ENCODE peak calls at places on chromosomes 2 and 18, in seven cellular contexts. T, Q, Y, R, W, K and I are unnamed samples.
A peak's percentile ranks its signal among the peaks of the same experiment; 100 is the strongest.

GRCh38 chr2:16662440-16662839 is 3.2 kb downstream of the CYRIA start:
- DNase-seq in T (no peak), Q (no peak), Y (no peak), R (no peak), W (peak; percentile 77), K (no peak), I (no peak)

GRCh38 chr2:191352536-191352935 is 107.3 kb downstream of the MYO1B start:
- DNase-seq in T (no peak), Q (no peak), Y (no peak), R (no peak), W (no peak), K (no peak), I (no peak)

GRCh38 chr2:196403471-196403870 is 232.1 kb upstream of the STK17B start:
- DNase-seq in T (no peak), Q (no peak), Y (no peak), R (no peak), W (no peak), K (no peak), I (no peak)

GRCh38 chr2:96977631-96978195 is 8.7 kb downstream of the FAM178B start:
- DNase-seq in T (no peak), Q (no peak), Y (no peak), R (no peak), W (no peak), K (peak; percentile 24), I (no peak)

GRCh38 chr2:199798881-199799580 is 52.0 kb downstream of the FTCDNL1 start:
- DNase-seq in T (no peak), Q (peak; percentile 40), Y (no peak), R (no peak), W (peak; percentile 73), K (no peak), I (no peak)

GRCh38 chr18:24033644-24034412 is 19.3 kb downstream of the TTC39C start:
- DNase-seq in T (no peak), Q (no peak), Y (no peak), R (no peak), W (no peak), K (no peak), I (no peak)

GRCh38 chr2:189092936-189093335 is 86.6 kb downstream of the COL5A2 start:
- DNase-seq in T (no peak), Q (peak; percentile 30), Y (no peak), R (no peak), W (peak; percentile 78), K (no peak), I (no peak)

GRCh38 chr18:63197246-63197791 is 122.2 kb downstream of the BCL2 start:
- DNase-seq in T (no peak), Q (no peak), Y (peak; percentile 35), R (no peak), W (no peak), K (no peak), I (no peak)

GRCh38 chr2:239774142-239774462 is 251.0 kb downstream of the NDUFA10 start:
- DNase-seq in T (no peak), Q (no peak), Y (no peak), R (no peak), W (peak; percentile 34), K (no peak), I (no peak)

GRCh38 chr2:109471656-109472055 is 142.1 kb downstream of the SEPTIN10 start:
- DNase-seq in T (no peak), Q (no peak), Y (no peak), R (no peak), W (no peak), K (no peak), I (no peak)